ENCODE peak calls at places on chromosomes 1 and 21, in five cellular contexts. Y is NT2/D1, K is H1, Z is HepG2, B is GM12878. G is an unnamed sample.

GRCh38 chr1:192927496-192927895 is 118.7 kb downstream of the RGS2 start:
- DNase-seq in K (no peak), B (no peak), Z (no peak), Y (no peak), G (no peak)

GRCh38 chr1:75632350-75632949 is 21.5 kb upstream of the SLC44A5 start:
- DNase-seq in Z (peak), K (no peak), B (no peak), Y (peak), G (peak)

GRCh38 chr1:180680558-180681144 is 48.8 kb downstream of the XPR1 start:
- DNase-seq in Y (no peak), K (no peak), B (no peak), Z (no peak), G (no peak)

GRCh38 chr1:21573475-21573874 is 64.3 kb downstream of the ALPL start:
- DNase-seq in Y (no peak), B (no peak), Z (no peak), K (no peak), G (no peak)

GRCh38 chr1:108657701-108658100 is 3.2 kb downstream of the HENMT1 start:
- DNase-seq in B (no peak), Y (no peak), K (no peak), Z (no peak), G (no peak)

GRCh38 chr1:89834078-89834704 is 13.4 kb downstream of the LRRC8D start:
- DNase-seq in Y (no peak), Z (peak), K (no peak), B (no peak), G (no peak)

GRCh38 chr1:53155945-53156344 is 13.5 kb upstream of the SLC1A7 start:
- DNase-seq in K (no peak), Y (no peak), Z (no peak), B (no peak), G (no peak)

GRCh38 chr1:93964777-93965200 is 55.6 kb upstream of the GCLM start:
- DNase-seq in Y (no peak), Z (peak), B (peak), K (no peak), G (no peak)

GRCh38 chr1:224922404-224923164 is 6.9 kb upstream of the DNAH14 start:
- DNase-seq in B (peak), K (no peak), Y (peak), Z (peak), G (peak)

GRCh38 chr1:10888791-10889627 is 92.6 kb upstream of the CASZ1 start:
- DNase-seq in Z (no peak), B (no peak), K (no peak), Y (no peak), G (no peak)

GRCh38 chr1:62355095-62355494 is 35.9 kb upstream of the KANK4 start:
- DNase-seq in K (no peak), Y (no peak), Z (no peak), B (no peak), G (no peak)

GRCh38 chr1:150799104-150799503 is 9.0 kb downstream of the CTSK start:
- DNase-seq in K (no peak), Z (no peak), Y (no peak), B (no peak), G (no peak)

GRCh38 chr1:94926365-94926914 is 470 bp downstream of the CNN3 start:
- DNase-seq in B (no peak), Z (peak), K (no peak), Y (no peak), G (peak)

GRCh38 chr1:162873671-162874666 is 13.0 kb upstream of the CCDC190 start:
- DNase-seq in Y (no peak), B (no peak), K (no peak), Z (peak), G (no peak)

GRCh38 chr1:30305519-30305918 is 417.9 kb downstream of the MATN1 start:
- DNase-seq in Z (no peak), K (no peak), Y (no peak), B (no peak), G (no peak)

GRCh38 chr1:9315411-9316079 is 22.9 kb downstream of the SPSB1 start:
- DNase-seq in Y (no peak), B (peak), K (no peak), Z (no peak), G (no peak)

GRCh38 chr1:6869002-6869380 is 83.7 kb downstream of the CAMTA1 start:
- DNase-seq in Z (no peak), B (no peak), Y (no peak), K (no peak), G (no peak)

GRCh38 chr1:19635646-19636045 is 8.5 kb upstream of the NBL1 start:
- DNase-seq in K (no peak), B (no peak), Y (no peak), Z (no peak), G (no peak)

GRCh38 chr1:115559987-115560386 is 81.8 kb upstream of the VANGL1 start:
- DNase-seq in Z (no peak), Y (no peak), B (no peak), K (no peak), G (no peak)

GRCh38 chr1:207073906-207074820 is 14.5 kb upstream of the C4BPB start:
- DNase-seq in Z (no peak), Y (no peak), B (no peak), K (no peak), G (no peak)

GRCh38 chr21:34113842-34114241 is 40.5 kb downstream of the MRPS6 start:
- DNase-seq in K (no peak), Y (no peak), B (no peak), Z (no peak), G (no peak)

GRCh38 chr1:182700351-182700709 is 15.9 kb upstream of the RGS8 start:
- DNase-seq in K (no peak), Z (no peak), Y (no peak), B (no peak), G (no peak)

GRCh38 chr1:176577651-176578197 is 114.7 kb downstream of the PAPPA2 start:
- DNase-seq in Z (no peak), K (no peak), Y (no peak), B (no peak), G (no peak)

GRCh38 chr1:221759436-221759835 is 17.5 kb upstream of the DUSP10 start:
- DNase-seq in Z (no peak), Y (no peak), B (no peak), K (no peak), G (no peak)

GRCh38 chr1:150551049-150551783 is 2.0 kb downstream of the ADAMTSL4 start:
- DNase-seq in K (no peak), B (no peak), Z (no peak), Y (no peak), G (no peak)

GRCh38 chr1:239448911-239449310 is 62.5 kb downstream of the CHRM3 start:
- DNase-seq in B (no peak), K (no peak), Y (no peak), Z (no peak), G (no peak)

GRCh38 chr1:239098400-239099037 is 287.8 kb upstream of the CHRM3 start:
- DNase-seq in B (no peak), Z (no peak), K (no peak), Y (no peak), G (no peak)

GRCh38 chr1:234782821-234783220 is 172.8 kb upstream of the IRF2BP2 start:
- DNase-seq in Z (no peak), K (no peak), B (no peak), Y (peak), G (no peak)

GRCh38 chr1:32924881-32925344 is 23.7 kb upstream of the TMEM54 start:
- DNase-seq in B (no peak), Z (peak), K (no peak), Y (no peak), G (no peak)

GRCh38 chr1:5490640-5491039 is 501.6 kb downstream of the NPHP4 start:
- DNase-seq in Z (no peak), Y (no peak), K (no peak), B (no peak), G (no peak)

GRCh38 chr1:190098107-190098506 is 379.6 kb downstream of the BRINP3 start:
- DNase-seq in Z (peak), K (no peak), Y (no peak), B (no peak), G (no peak)

GRCh38 chr1:15440357-15440756 is 2.1 kb downstream of the CTRC start:
- DNase-seq in Y (no peak), K (no peak), B (no peak), Z (no peak), G (no peak)

GRCh38 chr1:15475737-15476314 is at the start of gene CELA2B:
- DNase-seq in Z (no peak), B (no peak), K (no peak), Y (no peak), G (no peak)

GRCh38 chr1:68703921-68704354 is 207.1 kb upstream of the DEPDC1 start:
- DNase-seq in Y (no peak), Z (no peak), B (no peak), K (no peak), G (no peak)

GRCh38 chr1:27388337-27389005 is 4.0 kb upstream of the GPR3 start:
- DNase-seq in Z (peak), K (no peak), Y (no peak), B (no peak), G (peak)

DNA sequence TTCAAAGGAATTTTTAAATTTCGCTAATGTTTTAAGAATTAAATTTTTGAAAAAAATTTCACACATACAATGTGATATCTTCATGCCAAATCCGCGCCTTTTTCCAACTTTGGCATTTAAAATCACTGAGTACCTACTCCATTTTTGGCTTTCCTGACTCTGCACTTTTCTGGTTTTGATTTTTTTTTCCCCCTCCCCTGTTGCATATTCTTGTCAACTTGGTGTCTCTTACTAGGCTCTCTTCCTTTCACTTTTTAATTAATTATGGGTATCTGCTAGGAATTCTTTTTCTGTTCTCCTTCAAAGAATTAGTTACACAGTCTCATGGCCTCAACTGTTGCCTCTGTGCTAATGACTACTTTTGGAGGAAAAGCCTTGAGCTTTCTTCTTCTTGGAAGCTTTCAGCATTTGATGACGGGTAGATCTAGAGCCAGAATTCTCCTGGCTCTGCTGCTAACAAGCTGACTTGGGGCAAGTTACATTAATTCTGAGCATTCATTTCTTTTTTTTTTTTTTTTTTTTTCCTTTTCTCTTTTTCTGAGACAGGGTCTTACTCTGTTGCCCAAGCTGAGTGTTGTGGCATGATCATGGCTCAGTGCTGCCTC is 1.8 kb downstream of the AGL start:
- DNase-seq in B (no peak), Y (no peak), K (no peak), Z (no peak), G (no peak)
- TF ChIP-seq SUZ12 in B (no peak), Y (no peak), K (no peak), Z (no peak), G (no peak)

GRCh38 chr21:44619886-44620285 is 7.0 kb upstream of the KRTAP10-9 start:
- DNase-seq in Y (no peak), K (no peak), Z (no peak), B (no peak), G (no peak)

GRCh38 chr21:44616591-44616926 is 4.7 kb downstream of the KRTAP10-8 start:
- DNase-seq in Y (no peak), K (no peak), Z (no peak), B (no peak), G (no peak)

GRCh38 chr21:44618909-44619308 is 7.0 kb downstream of the KRTAP10-8 start:
- DNase-seq in K (no peak), Y (no peak), Z (no peak), B (no peak), G (no peak)

GRCh38 chr21:44617071-44617501 is 5.2 kb downstream of the KRTAP10-8 start:
- DNase-seq in Z (no peak), B (no peak), K (no peak), Y (no peak), G (no peak)

GRCh38 chr21:44618504-44618903 is 6.6 kb downstream of the KRTAP10-8 start:
- DNase-seq in Z (peak), B (no peak), Y (no peak), K (no peak), G (no peak)
- TF ChIP-seq SUZ12 in Z (no peak), B (no peak), Y (no peak), K (no peak), G (no peak)

DNA sequence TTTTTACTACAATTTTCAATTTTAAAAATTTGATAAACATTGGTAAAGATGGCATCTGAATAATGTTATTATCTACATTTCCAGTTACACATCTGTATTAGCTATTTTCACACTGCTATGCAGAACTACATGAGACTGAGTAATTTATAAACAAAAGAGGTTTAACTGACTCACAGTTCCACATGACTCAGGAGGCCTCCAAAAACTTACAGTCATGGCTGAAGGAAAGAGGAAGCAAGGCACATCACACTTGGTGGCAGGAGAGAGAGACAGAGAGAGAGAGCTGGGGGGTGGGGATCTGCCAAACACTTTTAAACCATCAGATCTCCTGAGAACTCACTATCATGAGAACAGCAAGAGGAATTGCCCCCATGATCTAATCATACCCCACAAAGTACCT is 850.0 kb downstream of the LTN1 start:
- DNase-seq in B (no peak), Z (no peak), Y (no peak), K (no peak), G (no peak)
- TF ChIP-seq SUZ12 in B (no peak), Z (no peak), Y (no peak), K (no peak), G (no peak)

GRCh38 chr1:235781807-235782206 is 84.9 kb downstream of the LYST start:
- DNase-seq in Z (no peak), Y (no peak), B (no peak), K (no peak), G (no peak)

GRCh38 chr1:235779770-235780169 is 86.9 kb downstream of the LYST start:
- DNase-seq in B (no peak), Y (no peak), Z (no peak), K (no peak), G (no peak)

GRCh38 chr1:235784950-235785349 is 81.8 kb downstream of the LYST start:
- DNase-seq in Y (no peak), K (no peak), B (no peak), Z (no peak), G (no peak)

DNA sequence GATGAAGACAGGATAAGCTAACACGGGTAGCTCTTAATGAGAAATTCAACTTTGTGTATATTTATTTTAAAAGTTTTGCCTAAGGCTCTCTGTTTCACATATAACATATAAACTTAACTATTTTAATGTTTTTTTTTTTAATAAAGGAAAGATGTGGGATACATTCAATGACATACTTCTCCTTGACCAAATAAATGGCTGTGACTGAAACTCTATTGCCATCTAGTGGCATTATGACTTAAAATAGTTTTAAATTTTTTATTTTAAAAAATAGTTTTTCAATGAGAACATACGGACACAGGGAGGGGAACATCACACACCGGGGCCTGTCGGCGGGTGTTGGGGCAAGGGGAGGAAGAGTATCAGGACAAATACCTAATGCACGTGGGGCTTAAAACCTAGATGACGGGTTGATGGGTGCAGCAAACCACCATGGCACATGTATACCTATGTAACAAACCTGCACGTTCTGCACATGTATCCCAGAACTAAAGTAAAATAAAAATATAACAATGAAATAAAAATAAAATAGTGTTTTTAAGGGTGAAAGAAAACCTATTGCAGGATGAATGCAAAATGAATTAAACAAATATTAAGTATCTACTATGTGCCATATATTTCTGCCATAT is 83.4 kb downstream of the LYST start:
- DNase-seq in Y (peak), B (no peak), K (no peak), Z (peak), G (peak)
- TF ChIP-seq SUZ12 in Y (no peak), B (no peak), K (no peak), Z (no peak), G (no peak)

DNA sequence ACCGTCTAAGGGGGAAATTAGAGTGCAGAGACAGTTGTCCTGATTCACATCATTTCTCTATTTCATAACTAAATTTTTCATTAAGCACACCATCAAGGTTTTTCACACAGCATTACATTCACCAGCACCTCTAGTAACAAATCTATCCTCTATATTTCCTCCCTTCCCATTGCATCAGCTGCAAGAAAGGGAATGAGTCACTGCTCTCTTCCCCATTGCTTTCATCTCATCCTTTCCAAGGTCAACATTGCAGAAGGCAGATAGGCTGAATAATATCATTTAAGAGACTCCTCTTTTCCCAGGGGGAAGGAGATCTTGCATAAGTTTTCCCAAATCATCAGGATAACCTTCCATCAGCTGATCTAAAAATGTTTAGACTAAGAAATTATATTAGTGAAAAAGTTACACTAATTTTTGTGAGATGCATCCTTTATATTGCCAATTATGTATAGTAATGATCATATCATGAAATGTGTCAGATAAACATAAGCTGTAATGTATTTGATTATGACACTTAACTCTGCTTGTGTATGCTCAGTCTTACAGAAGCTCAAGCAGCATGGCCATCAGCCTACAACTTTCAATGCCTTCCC is 4.3 kb downstream of the INTS7 start:
- DNase-seq in Z (peak), Y (no peak), K (no peak), B (no peak), G (no peak)
- TF ChIP-seq SUZ12 in Z (no peak), Y (no peak), K (no peak), B (no peak), G (no peak)